ENCODE peak calls at places on chromosomes 6 and 20, in eight cellular contexts. T, N, O, F, U, D, A and C are unnamed samples.

GRCh38 chr6:18990313-18990978 is 603.3 kb downstream of the RNF144B start:
- DNase-seq in A (no peak), O (peak; percentile 27), F (no peak), T (peak; percentile 17), D (peak; percentile 84), N (peak; percentile 87), U (peak; percentile 60), C (no peak)

GRCh38 chr20:22940350-22940749 is 94.8 kb upstream of the SSTR4 start:
- DNase-seq in U (no peak), T (no peak), O (no peak), A (no peak), F (no peak), D (no peak), N (no peak), C (peak; percentile 62)

GRCh38 chr6:106439459-106439858 is 78.9 kb downstream of the CRYBG1 start:
- DNase-seq in U (no peak), F (no peak), N (no peak), T (peak; percentile 70), A (no peak), D (no peak), O (no peak), C (no peak)

GRCh38 chr20:14896569-14896968 is 559.2 kb upstream of the FLRT3 start:
- DNase-seq in D (no peak), F (no peak), T (no peak), N (no peak), O (no peak), U (no peak), A (no peak), C (no peak)

GRCh38 chr6:282177-282866 is 10.0 kb upstream of the DUSP22 start:
- DNase-seq in F (no peak), D (no peak), N (no peak), O (no peak), U (no peak), T (no peak), A (no peak), C (peak; percentile 85)

GRCh38 chr6:328184-328670 is 35.9 kb downstream of the DUSP22 start:
- DNase-seq in A (no peak), D (no peak), F (no peak), T (peak; percentile 76), U (peak; percentile 99), N (no peak), O (no peak), C (no peak)

GRCh38 chr6:12013368-12013617 is 1.2 kb downstream of the HIVEP1 start:
- DNase-seq in D (no peak), F (no peak), U (no peak), T (no peak), O (no peak), A (no peak), N (no peak), C (no peak)

GRCh38 chr6:100203391-100203790 is 209.4 kb upstream of the MCHR2 start:
- DNase-seq in N (no peak), A (no peak), F (no peak), D (no peak), T (peak; percentile 96), U (no peak), O (no peak), C (no peak)

GRCh38 chr6:170561550-170561949 is 7.4 kb downstream of the TBP start:
- DNase-seq in D (no peak), T (no peak), N (no peak), U (no peak), O (no peak), A (no peak), F (no peak), C (no peak)

GRCh38 chr20:654427-654770 is 1.4 kb upstream of the SRXN1 start:
- DNase-seq in A (no peak), T (no peak), O (no peak), D (no peak), F (no peak), U (no peak), N (no peak), C (no peak)

GRCh38 chr6:5250451-5250850 is 10.3 kb downstream of the LYRM4 start:
- DNase-seq in D (no peak), N (no peak), T (no peak), F (no peak), O (no peak), A (no peak), U (no peak), C (no peak)

GRCh38 chr20:5220334-5221077 is 93.7 kb downstream of the CDS2 start:
- DNase-seq in U (no peak), D (no peak), T (peak; percentile 52), F (no peak), O (no peak), N (no peak), A (no peak), C (no peak)

GRCh38 chr6:129359811-129360787 is 349.9 kb downstream of the ARHGAP18 start:
- DNase-seq in U (no peak), A (no peak), N (no peak), T (no peak), F (no peak), O (no peak), D (no peak), C (no peak)

GRCh38 chr6:166253277-166254229 is 54.6 kb downstream of the PRR18 start:
- DNase-seq in A (no peak), D (peak; percentile 29), N (no peak), F (peak; percentile 23), T (no peak), U (peak; percentile 50), O (no peak), C (no peak)